ENCODE peak calls at places on chromosome 15, in five cellular contexts. One of them, this sample, is unnamed.

GRCh38 chr15:89119489-89120478 is 31.5 kb downstream of the ABHD2 start:
- DNase-seq in activated T-helper 9 cell treated with anti-CD3 and anti-CD28 coated beads, Interleukin-2, amount 50 U/mL, for 16 hours: no peak
- DNase-seq in heart left ventricle: no peak
- DNase-seq in EL: no peak
- DNase-seq in stimulated activated CD4-positive, alpha-beta T cell treated with anti-CD3 and anti-CD28 coated beads, TNF-alpha, amount 100 ng/mL, for 48 hours: no peak
- DNase-seq in this sample: no peak

GRCh38 chr15:73897441-73898261 is 24.3 kb downstream of the TBC1D21 start:
- DNase-seq in activated T-helper 9 cell treated with anti-CD3 and anti-CD28 coated beads, Interleukin-2, amount 50 U/mL, for 16 hours: peak
- DNase-seq in heart left ventricle: peak
- DNase-seq in EL: peak
- DNase-seq in stimulated activated CD4-positive, alpha-beta T cell treated with anti-CD3 and anti-CD28 coated beads, TNF-alpha, amount 100 ng/mL, for 48 hours: peak
- DNase-seq in this sample: peak

GRCh38 chr15:78944669-78945407 is at the start of gene CTSH:
- DNase-seq in activated T-helper 9 cell treated with anti-CD3 and anti-CD28 coated beads, Interleukin-2, amount 50 U/mL, for 16 hours: peak
- DNase-seq in heart left ventricle: peak
- DNase-seq in EL: peak
- DNase-seq in stimulated activated CD4-positive, alpha-beta T cell treated with anti-CD3 and anti-CD28 coated beads, TNF-alpha, amount 100 ng/mL, for 48 hours: peak
- DNase-seq in this sample: peak

GRCh38 chr15:36798789-36799188 is 219.4 kb downstream of the CDIN1 start:
- DNase-seq in activated T-helper 9 cell treated with anti-CD3 and anti-CD28 coated beads, Interleukin-2, amount 50 U/mL, for 16 hours: no peak
- DNase-seq in heart left ventricle: no peak
- DNase-seq in EL: no peak
- DNase-seq in stimulated activated CD4-positive, alpha-beta T cell treated with anti-CD3 and anti-CD28 coated beads, TNF-alpha, amount 100 ng/mL, for 48 hours: no peak
- DNase-seq in this sample: no peak

GRCh38 chr15:96276438-96277210 is 53.9 kb upstream of the NR2F2 start:
- DNase-seq in activated T-helper 9 cell treated with anti-CD3 and anti-CD28 coated beads, Interleukin-2, amount 50 U/mL, for 16 hours: no peak
- DNase-seq in heart left ventricle: no peak
- DNase-seq in EL: peak
- DNase-seq in stimulated activated CD4-positive, alpha-beta T cell treated with anti-CD3 and anti-CD28 coated beads, TNF-alpha, amount 100 ng/mL, for 48 hours: no peak
- DNase-seq in this sample: no peak

GRCh38 chr15:93483923-93484322 is 394.9 kb upstream of the RGMA start:
- DNase-seq in activated T-helper 9 cell treated with anti-CD3 and anti-CD28 coated beads, Interleukin-2, amount 50 U/mL, for 16 hours: no peak
- DNase-seq in heart left ventricle: no peak
- DNase-seq in EL: no peak
- DNase-seq in stimulated activated CD4-positive, alpha-beta T cell treated with anti-CD3 and anti-CD28 coated beads, TNF-alpha, amount 100 ng/mL, for 48 hours: no peak
- DNase-seq in this sample: no peak

GRCh38 chr15:66483131-66483566 is 14.4 kb downstream of the SNAPC5 start:
- DNase-seq in activated T-helper 9 cell treated with anti-CD3 and anti-CD28 coated beads, Interleukin-2, amount 50 U/mL, for 16 hours: no peak
- DNase-seq in heart left ventricle: no peak
- DNase-seq in EL: peak
- DNase-seq in stimulated activated CD4-positive, alpha-beta T cell treated with anti-CD3 and anti-CD28 coated beads, TNF-alpha, amount 100 ng/mL, for 48 hours: no peak
- DNase-seq in this sample: no peak

GRCh38 chr15:78007965-78008886 is 69.3 kb downstream of the TBC1D2B start:
- DNase-seq in activated T-helper 9 cell treated with anti-CD3 and anti-CD28 coated beads, Interleukin-2, amount 50 U/mL, for 16 hours: no peak
- DNase-seq in heart left ventricle: peak
- DNase-seq in EL: peak
- DNase-seq in stimulated activated CD4-positive, alpha-beta T cell treated with anti-CD3 and anti-CD28 coated beads, TNF-alpha, amount 100 ng/mL, for 48 hours: no peak
- DNase-seq in this sample: no peak

GRCh38 chr15:90249123-90249863 is at the start of gene TTLL13:
- DNase-seq in activated T-helper 9 cell treated with anti-CD3 and anti-CD28 coated beads, Interleukin-2, amount 50 U/mL, for 16 hours: peak
- DNase-seq in heart left ventricle: peak
- DNase-seq in EL: peak
- DNase-seq in stimulated activated CD4-positive, alpha-beta T cell treated with anti-CD3 and anti-CD28 coated beads, TNF-alpha, amount 100 ng/mL, for 48 hours: peak
- DNase-seq in this sample: peak

GRCh38 chr15:48559270-48559669 is 86.2 kb downstream of the FBN1 start:
- DNase-seq in activated T-helper 9 cell treated with anti-CD3 and anti-CD28 coated beads, Interleukin-2, amount 50 U/mL, for 16 hours: no peak
- DNase-seq in heart left ventricle: no peak
- DNase-seq in EL: peak
- DNase-seq in stimulated activated CD4-positive, alpha-beta T cell treated with anti-CD3 and anti-CD28 coated beads, TNF-alpha, amount 100 ng/mL, for 48 hours: no peak
- DNase-seq in this sample: peak

GRCh38 chr15:55253580-55253979 is 36.0 kb downstream of the RAB27A start:
- DNase-seq in activated T-helper 9 cell treated with anti-CD3 and anti-CD28 coated beads, Interleukin-2, amount 50 U/mL, for 16 hours: no peak
- DNase-seq in heart left ventricle: no peak
- DNase-seq in EL: peak
- DNase-seq in stimulated activated CD4-positive, alpha-beta T cell treated with anti-CD3 and anti-CD28 coated beads, TNF-alpha, amount 100 ng/mL, for 48 hours: no peak
- DNase-seq in this sample: no peak

GRCh38 chr15:42150246-42150970 is 6.0 kb downstream of the PLA2G4F start:
- DNase-seq in activated T-helper 9 cell treated with anti-CD3 and anti-CD28 coated beads, Interleukin-2, amount 50 U/mL, for 16 hours: no peak
- DNase-seq in heart left ventricle: no peak
- DNase-seq in EL: no peak
- DNase-seq in stimulated activated CD4-positive, alpha-beta T cell treated with anti-CD3 and anti-CD28 coated beads, TNF-alpha, amount 100 ng/mL, for 48 hours: no peak
- DNase-seq in this sample: no peak

GRCh38 chr15:45648521-45649200 is 13.8 kb downstream of the SQOR start:
- DNase-seq in activated T-helper 9 cell treated with anti-CD3 and anti-CD28 coated beads, Interleukin-2, amount 50 U/mL, for 16 hours: no peak
- DNase-seq in heart left ventricle: no peak
- DNase-seq in EL: peak
- DNase-seq in stimulated activated CD4-positive, alpha-beta T cell treated with anti-CD3 and anti-CD28 coated beads, TNF-alpha, amount 100 ng/mL, for 48 hours: no peak
- DNase-seq in this sample: no peak

GRCh38 chr15:51075364-51075763 is 19.3 kb downstream of the TNFAIP8L3 start:
- DNase-seq in activated T-helper 9 cell treated with anti-CD3 and anti-CD28 coated beads, Interleukin-2, amount 50 U/mL, for 16 hours: no peak
- DNase-seq in heart left ventricle: no peak
- DNase-seq in EL: no peak
- DNase-seq in stimulated activated CD4-positive, alpha-beta T cell treated with anti-CD3 and anti-CD28 coated beads, TNF-alpha, amount 100 ng/mL, for 48 hours: no peak
- DNase-seq in this sample: no peak

GRCh38 chr15:49290204-49290603 is 120.2 kb downstream of the GALK2 start:
- DNase-seq in activated T-helper 9 cell treated with anti-CD3 and anti-CD28 coated beads, Interleukin-2, amount 50 U/mL, for 16 hours: no peak
- DNase-seq in heart left ventricle: no peak
- DNase-seq in EL: no peak
- DNase-seq in stimulated activated CD4-positive, alpha-beta T cell treated with anti-CD3 and anti-CD28 coated beads, TNF-alpha, amount 100 ng/mL, for 48 hours: no peak
- DNase-seq in this sample: no peak

GRCh38 chr15:69760890-69761568 is 308.4 kb downstream of the RPLP1 start:
- DNase-seq in activated T-helper 9 cell treated with anti-CD3 and anti-CD28 coated beads, Interleukin-2, amount 50 U/mL, for 16 hours: peak
- DNase-seq in heart left ventricle: no peak
- DNase-seq in EL: peak
- DNase-seq in stimulated activated CD4-positive, alpha-beta T cell treated with anti-CD3 and anti-CD28 coated beads, TNF-alpha, amount 100 ng/mL, for 48 hours: peak
- DNase-seq in this sample: peak

GRCh38 chr15:59456114-59456513 is 18.1 kb downstream of the FAM81A start:
- DNase-seq in activated T-helper 9 cell treated with anti-CD3 and anti-CD28 coated beads, Interleukin-2, amount 50 U/mL, for 16 hours: no peak
- DNase-seq in heart left ventricle: no peak
- DNase-seq in EL: no peak
- DNase-seq in stimulated activated CD4-positive, alpha-beta T cell treated with anti-CD3 and anti-CD28 coated beads, TNF-alpha, amount 100 ng/mL, for 48 hours: no peak
- DNase-seq in this sample: no peak

GRCh38 chr15:77475898-77476297 is 55.2 kb downstream of the HMG20A start:
- DNase-seq in activated T-helper 9 cell treated with anti-CD3 and anti-CD28 coated beads, Interleukin-2, amount 50 U/mL, for 16 hours: no peak
- DNase-seq in heart left ventricle: no peak
- DNase-seq in EL: no peak
- DNase-seq in stimulated activated CD4-positive, alpha-beta T cell treated with anti-CD3 and anti-CD28 coated beads, TNF-alpha, amount 100 ng/mL, for 48 hours: no peak
- DNase-seq in this sample: peak

GRCh38 chr15:60975203-60975602 is 253.9 kb downstream of the RORA start:
- DNase-seq in activated T-helper 9 cell treated with anti-CD3 and anti-CD28 coated beads, Interleukin-2, amount 50 U/mL, for 16 hours: no peak
- DNase-seq in heart left ventricle: no peak
- DNase-seq in EL: no peak
- DNase-seq in stimulated activated CD4-positive, alpha-beta T cell treated with anti-CD3 and anti-CD28 coated beads, TNF-alpha, amount 100 ng/mL, for 48 hours: no peak
- DNase-seq in this sample: no peak

GRCh38 chr15:93694038-93694437 is 537.3 kb upstream of the MCTP2 start:
- DNase-seq in activated T-helper 9 cell treated with anti-CD3 and anti-CD28 coated beads, Interleukin-2, amount 50 U/mL, for 16 hours: no peak
- DNase-seq in heart left ventricle: no peak
- DNase-seq in EL: no peak
- DNase-seq in stimulated activated CD4-positive, alpha-beta T cell treated with anti-CD3 and anti-CD28 coated beads, TNF-alpha, amount 100 ng/mL, for 48 hours: no peak
- DNase-seq in this sample: no peak

GRCh38 chr15:93037341-93038063 is 51.5 kb downstream of the RGMA start:
- DNase-seq in activated T-helper 9 cell treated with anti-CD3 and anti-CD28 coated beads, Interleukin-2, amount 50 U/mL, for 16 hours: no peak
- DNase-seq in heart left ventricle: peak
- DNase-seq in EL: peak
- DNase-seq in stimulated activated CD4-positive, alpha-beta T cell treated with anti-CD3 and anti-CD28 coated beads, TNF-alpha, amount 100 ng/mL, for 48 hours: no peak
- DNase-seq in this sample: no peak

GRCh38 chr15:41827880-41828746 is at the start of gene JMJD7:
- DNase-seq in activated T-helper 9 cell treated with anti-CD3 and anti-CD28 coated beads, Interleukin-2, amount 50 U/mL, for 16 hours: peak
- DNase-seq in heart left ventricle: peak
- DNase-seq in EL: peak
- DNase-seq in stimulated activated CD4-positive, alpha-beta T cell treated with anti-CD3 and anti-CD28 coated beads, TNF-alpha, amount 100 ng/mL, for 48 hours: peak
- DNase-seq in this sample: peak

GRCh38 chr15:77282333-77282732 is 137.6 kb downstream of the PEAK1 start:
- DNase-seq in activated T-helper 9 cell treated with anti-CD3 and anti-CD28 coated beads, Interleukin-2, amount 50 U/mL, for 16 hours: no peak
- DNase-seq in heart left ventricle: no peak
- DNase-seq in EL: peak
- DNase-seq in stimulated activated CD4-positive, alpha-beta T cell treated with anti-CD3 and anti-CD28 coated beads, TNF-alpha, amount 100 ng/mL, for 48 hours: no peak
- DNase-seq in this sample: no peak

GRCh38 chr15:80163217-80163616 is 10.4 kb downstream of the FAH start:
- DNase-seq in activated T-helper 9 cell treated with anti-CD3 and anti-CD28 coated beads, Interleukin-2, amount 50 U/mL, for 16 hours: no peak
- DNase-seq in heart left ventricle: no peak
- DNase-seq in EL: no peak
- DNase-seq in stimulated activated CD4-positive, alpha-beta T cell treated with anti-CD3 and anti-CD28 coated beads, TNF-alpha, amount 100 ng/mL, for 48 hours: no peak
- DNase-seq in this sample: no peak